ENCODE peak calls at places on chromosomes 4 and X, in ten cellular contexts. K is kidney, F is OCI-LY7, A is mesenchymal stem cell, L is heart left ventricle, T is hepatocyte, N is thoracic aorta, E is cardiac muscle cell, R is HCT116, D is right cardiac atrium. H is an unnamed sample.

GRCh38 chrX:8194216-8194615 is 23.1 kb upstream of the VCX2 start:
- DNase-seq in K (no peak), F (no peak), A (no peak), L (no peak), T (no peak), N (no peak), E (no peak), R (no peak), D (no peak), H (no peak)

GRCh38 chr4:39516407-39516966 is 10.8 kb downstream of the UGDH start:
- DNase-seq in K (no peak), F (no peak), A (no peak), L (no peak), T (no peak), N (no peak), E (no peak), R (no peak), D (no peak), H (no peak)

GRCh38 chr4:80201326-80202151 is 4.2 kb downstream of the PRDM8 start:
- DNase-seq in K (peak; percentile 59), F (peak; percentile 5), A (peak; percentile 75), L (peak; percentile 78), T (peak; percentile 52), N (no peak), E (peak; percentile 45), R (no peak), D (peak; percentile 50), H (peak; percentile 54)

GRCh38 chr4:113540859-113541258 is 220.7 kb downstream of the CAMK2D start:
- DNase-seq in K (no peak), F (no peak), A (peak; percentile 52), L (peak; percentile 40), T (peak; percentile 30), N (no peak), E (peak; percentile 60), R (peak; percentile 26), D (no peak), H (no peak)

GRCh38 chrX:140502491-140503229 is 2.2 kb downstream of the SOX3 start:
- DNase-seq in K (no peak), F (no peak), A (no peak), L (no peak), T (no peak), N (no peak), E (no peak), R (no peak), D (no peak), H (no peak)

GRCh38 chr4:172599554-172599953 is 569.1 kb upstream of the GALNT7 start:
- DNase-seq in K (no peak), F (no peak), A (no peak), L (no peak), T (no peak), N (no peak), E (no peak), R (no peak), D (no peak), H (no peak)

GRCh38 chrX:85698921-85699320 is 319.5 kb upstream of the POF1B start:
- DNase-seq in K (peak; percentile 39), F (no peak), A (no peak), L (no peak), T (no peak), N (no peak), E (no peak), R (no peak), D (no peak), H (no peak)

GRCh38 chrX:112851806-112852205 is 11.2 kb upstream of the AMOT start:
- DNase-seq in K (no peak), F (no peak), A (peak; percentile 87), L (no peak), T (peak; percentile 56), N (no peak), E (peak; percentile 70), R (no peak), D (no peak), H (no peak)

GRCh38 chr4:149927514-149927913 is 111.9 kb upstream of the IQCM start:
- DNase-seq in K (no peak), F (no peak), A (no peak), L (no peak), T (no peak), N (no peak), E (no peak), R (no peak), D (no peak), H (no peak)

GRCh38 chr4:104465201-104465600 is 29.5 kb downstream of the CXXC4 start:
- DNase-seq in K (no peak), F (no peak), A (no peak), L (no peak), T (no peak), N (no peak), E (peak; percentile 52), R (no peak), D (no peak), H (no peak)

GRCh38 chr4:96767815-96768480 is 928.1 kb downstream of the PDHA2 start:
- DNase-seq in K (no peak), F (no peak), A (no peak), L (no peak), T (no peak), N (no peak), E (peak; percentile 1), R (no peak), D (no peak), H (no peak)

GRCh38 chr4:76279462-76279861 is 27.1 kb upstream of the STBD1 start:
- DNase-seq in K (no peak), F (no peak), A (no peak), L (no peak), T (no peak), N (no peak), E (no peak), R (no peak), D (no peak), H (no peak)

GRCh38 chr4:76276813-76277212 is 25.3 kb downstream of the FAM47E start:
- DNase-seq in K (no peak), F (no peak), A (no peak), L (no peak), T (no peak), N (no peak), E (no peak), R (no peak), D (no peak), H (no peak)

GRCh38 chr4:76275486-76276126 is 24.1 kb downstream of the FAM47E start:
- DNase-seq in K (no peak), F (no peak), A (no peak), L (no peak), T (peak; percentile 66), N (no peak), E (no peak), R (no peak), D (no peak), H (no peak)

GRCh38 chr4:76278583-76278982 is 27.1 kb downstream of the FAM47E start:
- DNase-seq in K (no peak), F (no peak), A (no peak), L (no peak), T (no peak), N (no peak), E (no peak), R (no peak), D (no peak), H (no peak)

GRCh38 chr4:76277667-76278066 is 26.1 kb downstream of the FAM47E start:
- DNase-seq in K (no peak), F (no peak), A (no peak), L (no peak), T (no peak), N (no peak), E (no peak), R (no peak), D (no peak), H (no peak)
- H3K4me1 ChIP-seq in K (no peaks in the 10 kb centered on the region), F (no peaks in the 10 kb centered on the region), A (peaks cover 1% of the 10 kb centered on the region), L (no peaks in the 10 kb centered on the region), T (peaks cover 24% of the 10 kb centered on the region), N (no peaks in the 10 kb centered on the region), E (peaks cover 11% of the 10 kb centered on the region), R (no peaks in the 10 kb centered on the region), D (peaks cover 4% of the 10 kb centered on the region), H (no peaks in the 10 kb centered on the region)

GRCh38 chrX:129779086-129779672 is 570 bp upstream of the SASH3 start:
- DNase-seq in K (peak; percentile 29), F (no peak), A (no peak), L (no peak), T (no peak), N (no peak), E (no peak), R (no peak), D (no peak), H (no peak)
- H3K4me1 ChIP-seq in K (no peaks in the 10 kb centered on the region), F (peaks cover 70% of the 10 kb centered on the region), A (no peaks in the 10 kb centered on the region), L (no peaks in the 10 kb centered on the region), T (peaks cover 3% of the 10 kb centered on the region), N (no peaks in the 10 kb centered on the region), E (no peaks in the 10 kb centered on the region), R (no peaks in the 10 kb centered on the region), D (no peaks in the 10 kb centered on the region), H (no peaks in the 10 kb centered on the region)

GRCh38 chrX:119686087-119686639 is 6.8 kb downstream of the SEPTIN6 start:
- DNase-seq in K (peak; percentile 51), F (peak; percentile 84), A (peak; percentile 11), L (no peak), T (no peak), N (no peak), E (peak; percentile 39), R (no peak), D (no peak), H (no peak)
- H3K4me1 ChIP-seq in K (no peaks in the 10 kb centered on the region), F (peaks cover 95% of the 10 kb centered on the region), A (peaks cover 5% of the 10 kb centered on the region), L (peaks cover 26% of the 10 kb centered on the region), T (no peaks in the 10 kb centered on the region), N (no peaks in the 10 kb centered on the region), E (peaks cover 17% of the 10 kb centered on the region), R (no peaks in the 10 kb centered on the region), D (peaks cover 7% of the 10 kb centered on the region), H (peaks cover 13% of the 10 kb centered on the region)

GRCh38 chr4:184444215-184444952 is 30.0 kb downstream of the IRF2 start:
- DNase-seq in K (no peak), F (no peak), A (no peak), L (no peak), T (no peak), N (no peak), E (no peak), R (no peak), D (no peak), H (no peak)

GRCh38 chr4:184446132-184446531 is 28.2 kb downstream of the IRF2 start:
- DNase-seq in K (no peak), F (no peak), A (no peak), L (no peak), T (no peak), N (no peak), E (no peak), R (no peak), D (no peak), H (no peak)

GRCh38 chr4:184443318-184443717 is 31.0 kb downstream of the IRF2 start:
- DNase-seq in K (no peak), F (no peak), A (no peak), L (no peak), T (no peak), N (no peak), E (no peak), R (no peak), D (no peak), H (no peak)

GRCh38 chr4:184447664-184448063 is 26.7 kb downstream of the IRF2 start:
- DNase-seq in K (no peak), F (no peak), A (no peak), L (no peak), T (no peak), N (no peak), E (no peak), R (no peak), D (no peak), H (no peak)

DNA sequence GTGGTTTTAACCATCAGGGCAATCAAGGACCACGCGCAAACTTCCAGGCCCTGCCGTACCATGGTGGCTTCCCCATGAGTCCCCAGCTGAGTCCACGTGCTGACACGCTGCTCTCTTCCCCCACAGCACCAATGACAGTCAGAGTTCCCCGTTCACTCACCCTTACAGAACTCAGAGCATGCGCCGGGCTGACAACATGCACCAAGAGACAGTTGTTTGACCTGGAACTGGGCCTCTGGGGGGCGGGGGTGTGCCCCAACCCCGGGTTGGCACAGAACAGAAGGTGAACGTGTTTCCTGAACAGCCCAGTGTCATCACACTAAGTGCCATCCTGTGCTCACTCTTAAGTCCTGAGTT is 29.4 kb downstream of the IRF2 start:
- DNase-seq in K (no peak), F (no peak), A (no peak), L (no peak), T (no peak), N (no peak), E (no peak), R (no peak), D (no peak), H (no peak)
- H3K4me1 ChIP-seq in K (peaks cover 8% of the 10 kb centered on the region), F (peaks cover 3% of the 10 kb centered on the region), A (peaks cover 26% of the 10 kb centered on the region), L (peaks cover 95% of the 10 kb centered on the region), T (peaks cover 20% of the 10 kb centered on the region), N (peaks cover 25% of the 10 kb centered on the region), E (no peaks in the 10 kb centered on the region), R (no peaks in the 10 kb centered on the region), D (peaks cover 30% of the 10 kb centered on the region), H (peaks cover 80% of the 10 kb centered on the region)

H was measured in adrenal gland.